ENCODE peak calls at places on chromosomes 6 and 20, in six cellular contexts. Z is psoas muscle, U is fibroblast of lung, I is GM06990, J is mucosa of descending colon, K is left lung. N is an unnamed sample. For H3K36me3, the result is how much of the 10 kb centered on the place peaks cover.

GRCh38 chr20:63734946-63735858 is 1.3 kb upstream of the LIME1 start:
- DNase-seq in J (no peak), Z (no peak), I (no peak), U (no peak), K (peak), N (no peak)

GRCh38 chr6:168744866-168745265 is 303.9 kb downstream of the SMOC2 start:
- DNase-seq in K (no peak), J (no peak), Z (no peak), U (no peak), I (no peak), N (no peak)

GRCh38 chr20:47791084-47791599 is 5.9 kb upstream of the SULF2 start:
- DNase-seq in K (no peak), U (no peak), J (no peak), Z (no peak), I (no peak), N (no peak)

GRCh38 chr6:164184410-164184809 is 769.9 kb downstream of the QKI start:
- DNase-seq in I (no peak), K (no peak), Z (no peak), J (no peak), U (no peak), N (no peak)

GRCh38 chr20:40703981-40704530 is 15.0 kb upstream of the MAFB start:
- DNase-seq in J (no peak), K (no peak), U (no peak), Z (no peak), I (no peak), N (no peak)

GRCh38 chr6:132464538-132465256 is 48.2 kb downstream of the STX7 start:
- DNase-seq in J (no peak), K (no peak), U (no peak), I (no peak), Z (no peak), N (no peak)

GRCh38 chr6:9131616-9132015 is 696.3 kb upstream of the SLC35B3 start:
- DNase-seq in Z (no peak), J (peak), I (no peak), U (peak), K (peak), N (no peak)

GRCh38 chr6:52877168-52877567 is 32.3 kb downstream of the GSTA3 start:
- DNase-seq in U (peak), J (no peak), Z (no peak), K (no peak), I (no peak), N (no peak)

GRCh38 chr6:28336284-28337024 is 506 bp upstream of the ZSCAN31 start:
- DNase-seq in I (no peak), K (no peak), Z (no peak), J (peak), U (peak), N (no peak)

GRCh38 chr20:60000271-60001026 is 42.2 kb downstream of the CDH26 start:
- DNase-seq in K (no peak), U (no peak), J (no peak), I (no peak), Z (no peak), N (no peak)

GRCh38 chr6:135814043-135814442 is 37.5 kb upstream of the PDE7B start:
- DNase-seq in K (no peak), Z (no peak), J (no peak), I (no peak), U (no peak), N (no peak)

GRCh38 chr6:124203106-124203811 is 399.6 kb downstream of the NKAIN2 start:
- DNase-seq in I (no peak), U (peak), K (no peak), J (no peak), Z (no peak), N (no peak)

GRCh38 chr20:60648556-60648955 is 603.5 kb upstream of the CDH4 start:
- DNase-seq in U (no peak), K (no peak), Z (no peak), J (no peak), I (no peak), N (no peak)

GRCh38 chr6:100918152-100918551 is 37.0 kb upstream of the ASCC3 start:
- DNase-seq in K (no peak), J (no peak), U (no peak), Z (no peak), I (no peak), N (no peak)

GRCh38 chr6:19369770-19370169 is 467.4 kb upstream of the ID4 start:
- DNase-seq in U (no peak), K (no peak), I (no peak), J (no peak), Z (no peak), N (no peak)

GRCh38 chr20:35741892-35742740 is at the start of gene RBM39:
- DNase-seq in U (peak), I (peak), K (peak), J (peak), Z (peak), N (peak)

GRCh38 chr6:169051371-169051770 is 202.3 kb downstream of the THBS2 start:
- DNase-seq in K (no peak), U (peak), J (no peak), I (no peak), Z (no peak), N (no peak)

DNA sequence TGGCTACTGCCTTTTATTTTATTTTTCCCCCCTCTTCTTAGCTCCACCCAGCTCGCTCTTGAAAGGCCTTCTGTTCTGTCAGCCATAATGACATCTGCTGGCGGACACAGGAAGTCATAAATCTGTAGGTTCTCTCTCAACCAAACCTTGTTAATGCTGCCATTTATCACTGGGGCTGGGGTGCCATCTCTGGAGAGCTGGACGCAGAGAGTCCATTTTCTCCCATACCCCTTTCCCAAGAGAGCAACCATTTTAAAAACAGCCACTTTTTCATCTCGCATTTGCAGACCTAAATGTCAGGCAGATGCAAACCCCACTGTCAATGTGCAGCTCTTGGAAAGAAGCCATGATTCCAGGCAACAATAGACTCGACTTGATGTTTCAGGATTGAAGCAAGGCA is 13.0 kb upstream of the TSHZ2 start:
- DNase-seq in Z (no peak), U (peak), J (no peak), I (no peak), K (no peak), N (no peak)
- TF ChIP-seq CTCF in Z (no peak), U (no peak), J (no peak), I (no peak), K (no peak), N (no peak)

GRCh38 chr20:53570446-53571276 is 23.0 kb downstream of the ZNF217 start:
- DNase-seq in K (peak), J (no peak), U (no peak), I (no peak), Z (no peak), N (no peak)

GRCh38 chr20:53571555-53572286 is 21.9 kb downstream of the ZNF217 start:
- DNase-seq in Z (no peak), I (no peak), U (no peak), J (no peak), K (no peak), N (no peak)

GRCh38 chr20:53568351-53568750 is 25.3 kb downstream of the ZNF217 start:
- DNase-seq in Z (no peak), J (no peak), U (no peak), I (no peak), K (no peak), N (no peak)

GRCh38 chr20:53569005-53569404 is 24.6 kb downstream of the ZNF217 start:
- DNase-seq in I (no peak), U (no peak), J (no peak), Z (no peak), K (no peak), N (no peak)

GRCh38 chr20:53569606-53570307 is 23.9 kb downstream of the ZNF217 start:
- DNase-seq in Z (no peak), J (no peak), U (no peak), K (no peak), I (no peak), N (no peak)
- H3K36me3 ChIP-seq in Z (under half), J (under half), U (under half), K (under half), I (under half), N (under half)

GRCh38 chr20:11274137-11274536 is 600.3 kb upstream of the JAG1 start:
- DNase-seq in I (no peak), K (no peak), J (no peak), Z (no peak), U (peak), N (no peak)
- TF ChIP-seq CTCF in I (peak), K (peak), J (peak), Z (peak), U (peak), N (peak)

GRCh38 chr20:3800878-3801260 is 4.8 kb downstream of the CDC25B start:
- DNase-seq in U (no peak), Z (peak), J (no peak), I (no peak), K (no peak), N (no peak)

GRCh38 chr20:3801846-3802245 is 5.7 kb downstream of the CDC25B start:
- DNase-seq in Z (peak), I (no peak), K (no peak), J (no peak), U (no peak), N (no peak)

GRCh38 chr20:3800256-3800877 is 4.3 kb downstream of the CDC25B start:
- DNase-seq in Z (peak), U (no peak), J (no peak), K (no peak), I (no peak), N (no peak)

GRCh38 chr20:3802524-3803239 is 6.6 kb downstream of the CDC25B start:
- DNase-seq in K (peak), Z (peak), U (no peak), J (no peak), I (no peak), N (no peak)

GRCh38 chr20:3801299-3801698 is 5.2 kb downstream of the CDC25B start:
- DNase-seq in U (no peak), K (no peak), J (no peak), Z (no peak), I (no peak), N (no peak)
- H3K36me3 ChIP-seq in U (half or more), K (under half), J (under half), Z (under half), I (under half), N (under half)

DNA sequence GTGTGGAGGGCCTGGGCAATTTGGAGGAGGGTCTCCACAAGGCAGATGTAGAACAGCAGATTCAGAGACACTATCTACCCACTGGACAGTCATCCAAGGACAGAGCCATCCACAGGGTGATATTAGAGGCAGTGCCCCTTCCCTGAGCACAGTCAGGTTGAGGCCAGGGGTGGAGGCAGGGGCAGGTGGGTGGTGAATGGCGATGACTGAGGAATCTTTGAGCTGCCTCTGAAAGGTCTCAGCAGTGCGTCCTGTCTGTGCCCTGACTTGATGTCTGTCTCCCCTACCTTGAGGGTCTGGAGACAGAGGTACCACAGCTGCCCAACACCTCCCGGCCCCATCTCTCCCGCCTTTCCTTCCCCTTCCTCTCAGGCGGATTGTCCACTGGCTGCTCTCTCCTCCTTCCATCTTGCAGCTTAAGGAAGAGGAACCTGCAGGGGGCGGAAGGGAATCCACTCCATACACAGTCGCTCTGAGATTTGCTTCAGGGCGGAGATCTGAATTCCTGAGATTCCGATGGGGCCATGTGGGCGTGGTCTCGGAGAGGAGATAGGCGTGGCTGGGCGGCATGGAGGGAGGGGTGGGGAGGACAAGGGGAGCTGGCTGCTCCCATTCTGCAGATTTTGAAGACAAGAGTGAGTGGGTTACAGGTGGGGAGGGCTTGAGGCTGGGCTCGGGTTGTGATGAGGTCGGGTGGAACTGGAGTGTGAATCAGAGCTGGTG is 1.7 kb downstream of the MUCL3 start:
- DNase-seq in U (peak), Z (peak), K (peak), I (no peak), J (peak), N (peak)
- TF ChIP-seq CTCF in U (peak), Z (peak), K (no peak), I (peak), J (no peak), N (no peak)

GRCh38 chr20:31542963-31543362 is 28.7 kb downstream of the HM13 start:
- DNase-seq in K (no peak), J (no peak), I (no peak), Z (no peak), U (no peak), N (no peak)
- H3K36me3 ChIP-seq in K (under half), J (under half), I (under half), Z (under half), U (under half), N (under half)

GRCh38 chr6:34095741-34096140 is 50.1 kb downstream of the GRM4 start:
- DNase-seq in K (no peak), J (no peak), U (no peak), Z (no peak), I (no peak), N (no peak)
- TF ChIP-seq CTCF in K (no peak), J (no peak), U (no peak), Z (no peak), I (no peak), N (no peak)